ENCODE peak calls at places on chromosomes 3 and 15, in four cellular contexts. One of them, this sample, is unnamed.

GRCh38 chr3:192516850-192517249 is 210.5 kb downstream of the FGF12 start:
- DNase-seq in BJ: no peak
- DNase-seq in astrocyte: no peak
- DNase-seq in psoas muscle: no peak
- DNase-seq in this sample: no peak

GRCh38 chr15:30043211-30043655 is 39.5 kb upstream of the GOLGA8J start:
- DNase-seq in BJ: no peak
- DNase-seq in astrocyte: peak; percentile 29
- DNase-seq in psoas muscle: no peak
- DNase-seq in this sample: no peak

GRCh38 chr15:92021765-92022164 is 168.3 kb downstream of the SLCO3A1 start:
- DNase-seq in BJ: no peak
- DNase-seq in astrocyte: no peak
- DNase-seq in psoas muscle: no peak
- DNase-seq in this sample: no peak

GRCh38 chr3:31053299-31053698 is 158.8 kb upstream of the GADL1 start:
- DNase-seq in BJ: no peak
- DNase-seq in astrocyte: no peak
- DNase-seq in psoas muscle: no peak
- DNase-seq in this sample: no peak

GRCh38 chr3:31562525-31562924 is 29.8 kb downstream of the STT3B start:
- DNase-seq in BJ: no peak
- DNase-seq in astrocyte: no peak
- DNase-seq in psoas muscle: no peak
- DNase-seq in this sample: no peak

GRCh38 chr3:50600841-50601591 is 10.6 kb downstream of the CISH start:
- DNase-seq in BJ: peak; percentile 92
- DNase-seq in astrocyte: peak; percentile 94
- DNase-seq in psoas muscle: peak; percentile 97
- DNase-seq in this sample: no peak

GRCh38 chr3:81723732-81724313 is 37.6 kb downstream of the GBE1 start:
- DNase-seq in BJ: no peak
- DNase-seq in astrocyte: peak; percentile 63
- DNase-seq in psoas muscle: no peak
- DNase-seq in this sample: no peak

GRCh38 chr15:93800805-93801204 is 430.6 kb upstream of the MCTP2 start:
- DNase-seq in BJ: no peak
- DNase-seq in astrocyte: no peak
- DNase-seq in psoas muscle: no peak
- DNase-seq in this sample: no peak

GRCh38 chr15:100353469-100353868 is 11.7 kb upstream of the ADAMTS17 start:
- DNase-seq in BJ: no peak
- DNase-seq in astrocyte: no peak
- DNase-seq in psoas muscle: no peak
- DNase-seq in this sample: no peak

GRCh38 chr15:73697033-73697467 is 12.9 kb downstream of the CD276 start:
- DNase-seq in BJ: no peak
- DNase-seq in astrocyte: peak; percentile 94
- DNase-seq in psoas muscle: peak; percentile 85
- DNase-seq in this sample: no peak

GRCh38 chr3:8020047-8020446 is 481.6 kb upstream of the LMCD1 start:
- DNase-seq in BJ: no peak
- DNase-seq in astrocyte: no peak
- DNase-seq in psoas muscle: no peak
- DNase-seq in this sample: no peak

GRCh38 chr3:24522155-24522579 is 27.5 kb upstream of the THRB start:
- DNase-seq in BJ: no peak
- DNase-seq in astrocyte: no peak
- DNase-seq in psoas muscle: no peak
- DNase-seq in this sample: peak; percentile 68

GRCh38 chr3:24520941-24521305 is 26.3 kb upstream of the THRB start:
- DNase-seq in BJ: no peak
- DNase-seq in astrocyte: no peak
- DNase-seq in psoas muscle: no peak
- DNase-seq in this sample: no peak

GRCh38 chr3:24523195-24523594 is 28.5 kb upstream of the THRB start:
- DNase-seq in BJ: no peak
- DNase-seq in astrocyte: no peak
- DNase-seq in psoas muscle: no peak
- DNase-seq in this sample: no peak

GRCh38 chr3:24520101-24520495 is 25.4 kb upstream of the THRB start:
- DNase-seq in BJ: no peak
- DNase-seq in astrocyte: no peak
- DNase-seq in psoas muscle: no peak
- DNase-seq in this sample: no peak

DNA sequence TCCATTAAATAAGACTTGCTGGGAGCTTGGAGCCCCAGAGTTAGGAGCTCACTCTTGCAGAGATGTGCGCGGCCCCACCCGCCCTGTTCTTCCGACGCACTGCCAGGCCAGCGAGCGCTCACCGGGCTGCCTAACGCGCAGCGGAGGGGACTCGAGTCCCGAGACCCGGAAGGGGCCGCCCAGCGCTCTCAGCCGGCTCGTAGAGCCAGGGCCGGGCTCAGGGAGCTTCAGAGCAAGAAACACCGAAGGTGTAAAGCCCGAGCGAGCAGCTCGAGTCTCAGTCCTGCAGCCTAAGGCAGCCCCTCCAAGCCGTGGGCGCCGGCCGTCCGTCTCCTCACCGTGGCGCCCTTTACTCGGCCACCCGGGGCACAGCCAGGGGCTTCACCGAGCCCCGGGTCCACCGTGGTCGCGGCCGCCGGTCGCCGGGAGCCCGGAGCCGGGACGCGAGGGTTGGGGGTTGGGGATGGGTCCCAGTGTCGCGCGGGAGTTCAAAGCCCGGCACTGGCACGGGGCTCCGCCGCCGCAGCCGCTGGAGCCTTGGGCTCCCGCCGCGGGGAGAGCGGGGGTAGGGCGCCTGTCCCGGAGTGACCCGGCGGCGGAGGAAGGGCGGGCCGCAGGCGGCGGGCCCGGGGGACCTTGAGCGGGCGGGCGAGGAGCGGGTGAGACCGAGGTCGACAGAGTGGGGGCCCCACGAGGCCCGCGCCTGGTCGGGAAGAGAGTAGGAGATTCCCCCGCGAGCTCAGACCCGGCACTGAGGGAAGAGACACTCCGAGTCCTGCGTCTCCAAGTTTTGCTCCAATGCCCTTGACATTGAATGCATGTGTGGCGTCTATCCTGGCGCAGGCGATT is 26.9 kb upstream of the THRB start:
- DNase-seq in BJ: no peak
- DNase-seq in astrocyte: peak; percentile 23
- DNase-seq in psoas muscle: peak; percentile 69
- DNase-seq in this sample: peak; percentile 74
- TF ChIP-seq CTCF in BJ: no peak
- TF ChIP-seq CTCF in astrocyte: no peak
- TF ChIP-seq CTCF in psoas muscle: peak; percentile 15
- TF ChIP-seq CTCF in this sample: no peak

GRCh38 chr15:56631765-56632164 is 101.5 kb downstream of the ZNF280D start:
- DNase-seq in BJ: no peak
- DNase-seq in astrocyte: no peak
- DNase-seq in psoas muscle: no peak
- DNase-seq in this sample: no peak
- TF ChIP-seq CTCF in BJ: no peak
- TF ChIP-seq CTCF in astrocyte: no peak
- TF ChIP-seq CTCF in psoas muscle: no peak
- TF ChIP-seq CTCF in this sample: no peak

GRCh38 chr15:64092075-64092820 is 1.4 kb downstream of the CIAO2A start:
- DNase-seq in BJ: no peak
- DNase-seq in astrocyte: no peak
- DNase-seq in psoas muscle: no peak
- DNase-seq in this sample: no peak
- TF ChIP-seq CTCF in BJ: no peak
- TF ChIP-seq CTCF in astrocyte: no peak
- TF ChIP-seq CTCF in psoas muscle: no peak
- TF ChIP-seq CTCF in this sample: peak; percentile 18

GRCh38 chr3:33074217-33075067 is 22.5 kb downstream of the GLB1 start:
- DNase-seq in BJ: no peak
- DNase-seq in astrocyte: peak; percentile 37
- DNase-seq in psoas muscle: peak; percentile 32
- DNase-seq in this sample: no peak
- TF ChIP-seq CTCF in BJ: peak; percentile 98
- TF ChIP-seq CTCF in astrocyte: peak; percentile 90
- TF ChIP-seq CTCF in psoas muscle: peak; percentile 60
- TF ChIP-seq CTCF in this sample: peak; percentile 93

DNA sequence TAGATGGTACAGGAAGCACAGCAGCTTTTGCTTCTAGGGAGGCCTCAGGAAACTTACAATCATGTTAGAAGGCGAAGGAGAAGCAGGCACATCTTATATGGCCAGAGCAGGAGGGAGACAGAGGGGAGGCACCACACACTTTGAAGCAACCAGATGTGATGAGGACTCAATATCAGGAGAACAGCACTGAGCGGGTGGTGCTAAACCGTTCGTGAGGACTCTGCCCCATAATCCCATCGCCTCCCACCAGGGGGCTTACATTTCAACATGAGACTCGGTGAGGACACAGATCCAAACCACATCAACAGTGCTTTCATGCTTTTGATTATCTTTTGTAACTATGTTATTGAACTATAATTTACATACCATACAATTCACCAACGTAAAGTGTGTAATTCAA is 7.6 kb upstream of the TMEM44 start:
- DNase-seq in BJ: no peak
- DNase-seq in astrocyte: peak; percentile 42
- DNase-seq in psoas muscle: no peak
- DNase-seq in this sample: no peak
- TF ChIP-seq CTCF in BJ: peak; percentile 34
- TF ChIP-seq CTCF in astrocyte: peak; percentile 43
- TF ChIP-seq CTCF in psoas muscle: peak; percentile 4
- TF ChIP-seq CTCF in this sample: peak; percentile 67

GRCh38 chr3:123750209-123750608 is 133.9 kb downstream of the MYLK start:
- DNase-seq in BJ: no peak
- DNase-seq in astrocyte: no peak
- DNase-seq in psoas muscle: no peak
- DNase-seq in this sample: no peak

GRCh38 chr3:123749716-123750115 is 134.4 kb downstream of the MYLK start:
- DNase-seq in BJ: peak; percentile 91
- DNase-seq in astrocyte: peak; percentile 93
- DNase-seq in psoas muscle: no peak
- DNase-seq in this sample: no peak

GRCh38 chr3:123751478-123751877 is 132.7 kb downstream of the MYLK start:
- DNase-seq in BJ: peak; percentile 87
- DNase-seq in astrocyte: peak; percentile 47
- DNase-seq in psoas muscle: no peak
- DNase-seq in this sample: no peak

GRCh38 chr3:123752228-123752627 is 131.9 kb downstream of the MYLK start:
- DNase-seq in BJ: no peak
- DNase-seq in astrocyte: no peak
- DNase-seq in psoas muscle: no peak
- DNase-seq in this sample: no peak

GRCh38 chr3:123750659-123751420 is 133.3 kb downstream of the MYLK start:
- DNase-seq in BJ: peak; percentile 84
- DNase-seq in astrocyte: peak; percentile 94
- DNase-seq in psoas muscle: no peak
- DNase-seq in this sample: no peak
- TF ChIP-seq CTCF in BJ: peak; percentile 32
- TF ChIP-seq CTCF in astrocyte: no peak
- TF ChIP-seq CTCF in psoas muscle: no peak
- TF ChIP-seq CTCF in this sample: no peak

DNA sequence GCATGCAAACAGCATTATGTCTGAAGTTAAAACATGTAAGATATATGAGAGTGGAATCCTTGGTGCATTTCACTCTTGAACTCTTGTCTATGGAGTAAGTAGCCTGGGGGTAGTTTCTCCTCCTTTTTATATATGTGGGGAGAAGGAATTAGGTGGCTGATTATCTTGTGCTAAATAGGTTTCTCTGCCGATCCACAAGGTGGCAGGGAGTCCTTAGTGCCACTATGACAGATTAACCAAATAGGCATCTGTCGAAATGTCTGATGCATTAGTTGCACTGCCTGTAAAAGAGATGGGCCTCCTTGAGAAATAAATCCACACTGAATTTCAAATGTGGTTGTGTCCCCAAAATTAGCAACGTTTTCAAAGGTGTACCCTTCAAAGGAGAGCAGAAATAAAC is 170.1 kb downstream of the CNTN4 start:
- DNase-seq in BJ: no peak
- DNase-seq in astrocyte: no peak
- DNase-seq in psoas muscle: no peak
- DNase-seq in this sample: no peak
- TF ChIP-seq CTCF in BJ: no peak
- TF ChIP-seq CTCF in astrocyte: no peak
- TF ChIP-seq CTCF in psoas muscle: no peak
- TF ChIP-seq CTCF in this sample: no peak

DNA sequence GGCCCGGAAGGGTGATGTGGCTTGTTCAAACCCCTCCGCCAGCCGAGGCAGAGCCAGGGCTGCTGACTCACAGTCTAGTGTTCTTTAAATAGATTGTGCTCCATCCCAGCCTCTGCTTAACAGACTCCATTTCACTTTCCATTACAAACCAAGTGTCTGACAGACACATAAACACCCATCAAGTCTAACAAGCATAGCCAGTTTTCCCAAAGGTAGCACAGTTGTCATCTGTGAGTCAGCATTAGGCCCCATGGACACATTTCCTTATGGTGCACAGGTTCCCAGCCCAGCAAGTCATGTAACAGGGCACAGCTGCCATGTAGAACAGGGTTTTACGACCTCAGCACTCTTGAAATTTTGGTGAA is 109.9 kb upstream of the RAP2B start:
- DNase-seq in BJ: peak; percentile 74
- DNase-seq in astrocyte: peak; percentile 97
- DNase-seq in psoas muscle: no peak
- DNase-seq in this sample: no peak
- TF ChIP-seq CTCF in BJ: no peak
- TF ChIP-seq CTCF in astrocyte: no peak
- TF ChIP-seq CTCF in psoas muscle: no peak
- TF ChIP-seq CTCF in this sample: no peak

DNA sequence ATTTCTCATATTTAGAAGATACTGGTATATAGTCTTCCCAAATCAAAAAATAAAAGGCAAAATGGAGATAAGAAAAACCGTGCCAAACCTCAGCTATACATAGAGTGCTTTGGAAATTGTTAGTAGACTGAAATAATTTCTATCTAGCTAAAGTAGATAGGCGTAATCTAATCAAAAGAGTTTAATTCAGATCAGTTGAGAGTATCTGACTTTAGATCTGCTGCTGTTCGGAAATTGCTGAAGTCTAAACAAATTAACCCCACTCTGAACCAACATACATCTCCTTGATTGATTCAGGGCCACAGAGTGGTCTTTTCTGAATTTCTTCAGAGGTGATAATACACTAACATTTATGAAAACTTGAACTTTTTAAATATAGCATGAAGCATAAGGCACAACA is 40.1 kb downstream of the MAP3K13 start:
- DNase-seq in BJ: no peak
- DNase-seq in astrocyte: no peak
- DNase-seq in psoas muscle: no peak
- DNase-seq in this sample: no peak
- TF ChIP-seq CTCF in BJ: no peak
- TF ChIP-seq CTCF in astrocyte: no peak
- TF ChIP-seq CTCF in psoas muscle: no peak
- TF ChIP-seq CTCF in this sample: no peak

This sample was measured in type B pancreatic cell.